ENCODE peak calls at places on chromosomes 13 and 19, in five cellular contexts. A is naive thymus-derived CD4-positive, alpha-beta T cell; D is NCI-H2171 treated with DMSO at 0.1 percent for 48 hours; K is iris pigment epithelial cell; H is Daoy. N is an unnamed sample.

GRCh38 chr13:54647275-54647674 is 1618.7 kb downstream of the OLFM4 start:
- DNase-seq in K (no peak), H (no peak), D (peak), A (no peak), N (no peak)

GRCh38 chr13:46844431-46844830 is 47.5 kb upstream of the ESD start:
- DNase-seq in A (no peak), D (no peak), K (peak), H (no peak), N (no peak)

GRCh38 chr19:13022859-13023636 is 27.8 kb downstream of the NFIX start:
- DNase-seq in K (peak), A (no peak), H (peak), D (peak), N (peak)

GRCh38 chr19:5261151-5261890 is 79.3 kb downstream of the PTPRS start:
- DNase-seq in A (no peak), D (no peak), H (no peak), K (no peak), N (no peak)

GRCh38 chr19:30590596-30591229 is 218.5 kb downstream of the ZNF536 start:
- DNase-seq in H (no peak), D (no peak), K (no peak), A (no peak), N (no peak)

GRCh38 chr13:99484405-99484981 is 16.8 kb upstream of the TM9SF2 start:
- DNase-seq in H (peak), K (peak), D (no peak), A (no peak), N (peak)

GRCh38 chr13:74110053-74110452 is 24.2 kb downstream of the KLF12 start:
- DNase-seq in H (no peak), K (no peak), A (no peak), D (no peak), N (no peak)

GRCh38 chr19:45448887-45449299 is 18.9 kb upstream of the FOSB start:
- DNase-seq in K (no peak), A (no peak), D (peak), H (no peak), N (no peak)

GRCh38 chr19:6223461-6224307 is 56.1 kb downstream of the MLLT1 start:
- DNase-seq in K (no peak), H (no peak), A (no peak), D (peak), N (no peak)

GRCh38 chr13:45538382-45538781 is 73.6 kb downstream of the COG3 start:
- DNase-seq in D (no peak), H (no peak), A (no peak), K (no peak), N (no peak)

GRCh38 chr19:55449469-55449868 is 6.4 kb upstream of the SHISA7 start:
- DNase-seq in K (no peak), A (no peak), H (no peak), D (no peak), N (no peak)

GRCh38 chr13:57823704-57824103 is 192.2 kb downstream of the PCDH17 start:
- DNase-seq in H (no peak), A (no peak), D (no peak), K (no peak), N (no peak)

GRCh38 chr19:52734340-52734892 is 428 bp downstream of the ZNF611 start:
- DNase-seq in K (peak), H (no peak), A (no peak), D (peak), N (no peak)

GRCh38 chr13:30569901-30570576 is 47.7 kb upstream of the USPL1 start:
- DNase-seq in K (peak), H (peak), D (no peak), A (no peak), N (peak)

GRCh38 chr19:33269016-33269415 is 33.3 kb downstream of the CEBPA start:
- DNase-seq in D (no peak), H (no peak), A (no peak), K (no peak), N (no peak)

GRCh38 chr19:14775855-14776254 is 2.5 kb downstream of the ADGRE2 start:
- DNase-seq in K (no peak), A (no peak), H (peak), D (no peak), N (no peak)

GRCh38 chr19:14580623-14581237 is 2.2 kb upstream of the CLEC17A start:
- DNase-seq in A (no peak), K (no peak), D (peak), H (no peak), N (no peak)

GRCh38 chr13:70889163-70889562 is 780.9 kb upstream of the KLHL1 start:
- DNase-seq in K (no peak), H (no peak), A (no peak), D (no peak), N (no peak)

GRCh38 chr19:4719499-4719866 is 4.2 kb downstream of the DPP9 start:
- DNase-seq in D (no peak), A (no peak), K (no peak), H (no peak), N (no peak)

N was measured in astrocyte.